ENCODE peak calls at places on chromosome 6, in eight cellular contexts. One of them, this sample, is unnamed.
A peak's percentile ranks its signal among the peaks of the same experiment; 100 is the strongest.

GRCh38 chr6:63785006-63785405 is 149.4 kb downstream of the PHF3 start:
- DNase-seq in effector memory CD4-positive, alpha-beta T cell: no peak
- DNase-seq in lower lobe of right lung: no peak
- DNase-seq in GM23248: no peak
- DNase-seq in fibroblast of lung: no peak
- DNase-seq in CD8-positive, alpha-beta memory T cell: no peak
- DNase-seq in tibial nerve: no peak
- DNase-seq in kidney: no peak
- DNase-seq in this sample: no peak

GRCh38 chr6:33607784-33608161 is 13.3 kb upstream of the ITPR3 start:
- DNase-seq in effector memory CD4-positive, alpha-beta T cell: no peak
- DNase-seq in lower lobe of right lung: no peak
- DNase-seq in GM23248: no peak
- DNase-seq in fibroblast of lung: no peak
- DNase-seq in CD8-positive, alpha-beta memory T cell: no peak
- DNase-seq in tibial nerve: no peak
- DNase-seq in kidney: peak; percentile 44
- DNase-seq in this sample: no peak

GRCh38 chr6:63923139-63923739 is 287.6 kb downstream of the PHF3 start:
- DNase-seq in effector memory CD4-positive, alpha-beta T cell: no peak
- DNase-seq in lower lobe of right lung: no peak
- DNase-seq in GM23248: peak; percentile 54
- DNase-seq in fibroblast of lung: peak; percentile 25
- DNase-seq in CD8-positive, alpha-beta memory T cell: no peak
- DNase-seq in tibial nerve: no peak
- DNase-seq in kidney: no peak
- DNase-seq in this sample: no peak

GRCh38 chr6:11143394-11144371 is 32.2 kb upstream of the ERVFRD-1 start:
- DNase-seq in effector memory CD4-positive, alpha-beta T cell: no peak
- DNase-seq in lower lobe of right lung: peak; percentile 84
- DNase-seq in GM23248: peak; percentile 96
- DNase-seq in fibroblast of lung: peak; percentile 95
- DNase-seq in CD8-positive, alpha-beta memory T cell: no peak
- DNase-seq in tibial nerve: peak; percentile 47
- DNase-seq in kidney: no peak
- DNase-seq in this sample: peak; percentile 79

GRCh38 chr6:42197574-42198362 is 3.0 kb upstream of the GUCA1B start:
- DNase-seq in effector memory CD4-positive, alpha-beta T cell: no peak
- DNase-seq in lower lobe of right lung: no peak
- DNase-seq in GM23248: peak; percentile 86
- DNase-seq in fibroblast of lung: peak; percentile 87
- DNase-seq in CD8-positive, alpha-beta memory T cell: no peak
- DNase-seq in tibial nerve: no peak
- DNase-seq in kidney: no peak
- DNase-seq in this sample: no peak

GRCh38 chr6:131923356-131923755 is 27.8 kb downstream of the CCN2 start:
- DNase-seq in effector memory CD4-positive, alpha-beta T cell: no peak
- DNase-seq in lower lobe of right lung: no peak
- DNase-seq in GM23248: peak; percentile 60
- DNase-seq in fibroblast of lung: peak; percentile 45
- DNase-seq in CD8-positive, alpha-beta memory T cell: no peak
- DNase-seq in tibial nerve: peak; percentile 32
- DNase-seq in kidney: no peak
- DNase-seq in this sample: no peak

GRCh38 chr6:21349834-21350233 is 243.7 kb upstream of the SOX4 start:
- DNase-seq in effector memory CD4-positive, alpha-beta T cell: no peak
- DNase-seq in lower lobe of right lung: no peak
- DNase-seq in GM23248: no peak
- DNase-seq in fibroblast of lung: no peak
- DNase-seq in CD8-positive, alpha-beta memory T cell: no peak
- DNase-seq in tibial nerve: no peak
- DNase-seq in kidney: no peak
- DNase-seq in this sample: no peak

GRCh38 chr6:75224303-75224926 is 18.6 kb upstream of the COL12A1 start:
- DNase-seq in effector memory CD4-positive, alpha-beta T cell: no peak
- DNase-seq in lower lobe of right lung: no peak
- DNase-seq in GM23248: no peak
- DNase-seq in fibroblast of lung: no peak
- DNase-seq in CD8-positive, alpha-beta memory T cell: no peak
- DNase-seq in tibial nerve: no peak
- DNase-seq in kidney: no peak
- DNase-seq in this sample: no peak

GRCh38 chr6:90548001-90548400 is 38.9 kb downstream of the MAP3K7 start:
- DNase-seq in effector memory CD4-positive, alpha-beta T cell: no peak
- DNase-seq in lower lobe of right lung: no peak
- DNase-seq in GM23248: peak; percentile 42
- DNase-seq in fibroblast of lung: peak; percentile 7
- DNase-seq in CD8-positive, alpha-beta memory T cell: no peak
- DNase-seq in tibial nerve: no peak
- DNase-seq in kidney: no peak
- DNase-seq in this sample: no peak

GRCh38 chr6:139922236-139922635 is 547.8 kb upstream of the CITED2 start:
- DNase-seq in effector memory CD4-positive, alpha-beta T cell: no peak
- DNase-seq in lower lobe of right lung: no peak
- DNase-seq in GM23248: no peak
- DNase-seq in fibroblast of lung: no peak
- DNase-seq in CD8-positive, alpha-beta memory T cell: no peak
- DNase-seq in tibial nerve: no peak
- DNase-seq in kidney: no peak
- DNase-seq in this sample: no peak

GRCh38 chr6:125300992-125301434 is 754 bp downstream of the HDDC2 start:
- DNase-seq in effector memory CD4-positive, alpha-beta T cell: no peak
- DNase-seq in lower lobe of right lung: no peak
- DNase-seq in GM23248: peak; percentile 62
- DNase-seq in fibroblast of lung: peak; percentile 47
- DNase-seq in CD8-positive, alpha-beta memory T cell: no peak
- DNase-seq in tibial nerve: no peak
- DNase-seq in kidney: no peak
- DNase-seq in this sample: no peak

GRCh38 chr6:95917034-95917433 is 98.7 kb upstream of the FUT9 start:
- DNase-seq in effector memory CD4-positive, alpha-beta T cell: no peak
- DNase-seq in lower lobe of right lung: no peak
- DNase-seq in GM23248: no peak
- DNase-seq in fibroblast of lung: peak; percentile 2
- DNase-seq in CD8-positive, alpha-beta memory T cell: no peak
- DNase-seq in tibial nerve: no peak
- DNase-seq in kidney: no peak
- DNase-seq in this sample: no peak

GRCh38 chr6:7727150-7727950 is 1.5 kb downstream of the BMP6 start:
- DNase-seq in effector memory CD4-positive, alpha-beta T cell: no peak
- DNase-seq in lower lobe of right lung: no peak
- DNase-seq in GM23248: peak; percentile 53
- DNase-seq in fibroblast of lung: peak; percentile 24
- DNase-seq in CD8-positive, alpha-beta memory T cell: no peak
- DNase-seq in tibial nerve: no peak
- DNase-seq in kidney: peak; percentile 68
- DNase-seq in this sample: peak; percentile 78

GRCh38 chr6:155314092-155314772 is at the start of gene TFB1M:
- DNase-seq in effector memory CD4-positive, alpha-beta T cell: peak; percentile 98
- DNase-seq in lower lobe of right lung: peak; percentile 99
- DNase-seq in GM23248: peak; percentile 99
- DNase-seq in fibroblast of lung: peak; percentile 98
- DNase-seq in CD8-positive, alpha-beta memory T cell: peak; percentile 99
- DNase-seq in tibial nerve: peak; percentile 94
- DNase-seq in kidney: peak; percentile 100
- DNase-seq in this sample: peak; percentile 99

GRCh38 chr6:168877821-168878282 is 375.8 kb downstream of the THBS2 start:
- DNase-seq in effector memory CD4-positive, alpha-beta T cell: no peak
- DNase-seq in lower lobe of right lung: no peak
- DNase-seq in GM23248: peak; percentile 43
- DNase-seq in fibroblast of lung: no peak
- DNase-seq in CD8-positive, alpha-beta memory T cell: no peak
- DNase-seq in tibial nerve: no peak
- DNase-seq in kidney: no peak
- DNase-seq in this sample: no peak

GRCh38 chr6:5295612-5296011 is 34.3 kb downstream of the FARS2 start:
- DNase-seq in effector memory CD4-positive, alpha-beta T cell: no peak
- DNase-seq in lower lobe of right lung: no peak
- DNase-seq in GM23248: no peak
- DNase-seq in fibroblast of lung: peak; percentile 43
- DNase-seq in CD8-positive, alpha-beta memory T cell: no peak
- DNase-seq in tibial nerve: no peak
- DNase-seq in kidney: no peak
- DNase-seq in this sample: no peak

GRCh38 chr6:11434565-11435326 is 102.8 kb upstream of the TMEM170B start:
- DNase-seq in effector memory CD4-positive, alpha-beta T cell: no peak
- DNase-seq in lower lobe of right lung: peak; percentile 71
- DNase-seq in GM23248: peak; percentile 79
- DNase-seq in fibroblast of lung: peak; percentile 87
- DNase-seq in CD8-positive, alpha-beta memory T cell: no peak
- DNase-seq in tibial nerve: no peak
- DNase-seq in kidney: no peak
- DNase-seq in this sample: no peak

GRCh38 chr6:25601797-25602679 is 50.0 kb upstream of the SCGN start:
- DNase-seq in effector memory CD4-positive, alpha-beta T cell: no peak
- DNase-seq in lower lobe of right lung: no peak
- DNase-seq in GM23248: peak; percentile 77
- DNase-seq in fibroblast of lung: peak; percentile 48
- DNase-seq in CD8-positive, alpha-beta memory T cell: no peak
- DNase-seq in tibial nerve: no peak
- DNase-seq in kidney: no peak
- DNase-seq in this sample: no peak

GRCh38 chr6:155014715-155015300 is 19.7 kb downstream of the TIAM2 start:
- DNase-seq in effector memory CD4-positive, alpha-beta T cell: no peak
- DNase-seq in lower lobe of right lung: no peak
- DNase-seq in GM23248: no peak
- DNase-seq in fibroblast of lung: peak; percentile 86
- DNase-seq in CD8-positive, alpha-beta memory T cell: no peak
- DNase-seq in tibial nerve: no peak
- DNase-seq in kidney: no peak
- DNase-seq in this sample: no peak

GRCh38 chr6:34574647-34575293 is 18.6 kb upstream of the SPDEF start:
- DNase-seq in effector memory CD4-positive, alpha-beta T cell: no peak
- DNase-seq in lower lobe of right lung: peak; percentile 18
- DNase-seq in GM23248: no peak
- DNase-seq in fibroblast of lung: no peak
- DNase-seq in CD8-positive, alpha-beta memory T cell: no peak
- DNase-seq in tibial nerve: no peak
- DNase-seq in kidney: no peak
- DNase-seq in this sample: no peak

GRCh38 chr6:108623995-108624394 is 63.3 kb downstream of the FOXO3 start:
- DNase-seq in effector memory CD4-positive, alpha-beta T cell: no peak
- DNase-seq in lower lobe of right lung: no peak
- DNase-seq in GM23248: no peak
- DNase-seq in fibroblast of lung: no peak
- DNase-seq in CD8-positive, alpha-beta memory T cell: no peak
- DNase-seq in tibial nerve: no peak
- DNase-seq in kidney: no peak
- DNase-seq in this sample: no peak

DNA sequence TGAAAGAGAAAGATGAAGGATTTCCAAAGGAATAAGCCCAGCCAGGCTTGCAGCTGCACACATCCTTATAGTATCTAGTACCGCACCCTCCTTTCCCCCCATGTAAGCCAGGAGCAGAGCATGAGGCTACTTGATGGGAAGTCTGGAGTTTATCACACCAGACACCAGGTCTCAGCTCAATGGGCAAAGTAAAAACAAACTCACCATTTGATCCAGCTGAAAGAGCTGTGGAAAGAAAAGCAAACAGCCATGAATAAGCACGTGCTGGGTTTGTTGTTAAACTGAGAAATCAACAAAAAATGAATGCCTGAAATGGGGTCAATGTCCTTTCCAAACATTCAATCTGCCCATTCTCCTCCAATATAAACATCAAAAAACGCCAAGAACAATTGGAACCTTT is 50.6 kb upstream of the MAP7 start:
- DNase-seq in effector memory CD4-positive, alpha-beta T cell: no peak
- DNase-seq in lower lobe of right lung: no peak
- DNase-seq in GM23248: no peak
- DNase-seq in fibroblast of lung: no peak
- DNase-seq in CD8-positive, alpha-beta memory T cell: no peak
- DNase-seq in tibial nerve: no peak
- DNase-seq in kidney: no peak
- DNase-seq in this sample: no peak
- H3K27ac ChIP-seq in effector memory CD4-positive, alpha-beta T cell: no peak overlapping the region
- H3K27ac ChIP-seq in lower lobe of right lung: no peak overlapping the region
- H3K27ac ChIP-seq in GM23248: no peak overlapping the region
- H3K27ac ChIP-seq in fibroblast of lung: no peak overlapping the region
- H3K27ac ChIP-seq in CD8-positive, alpha-beta memory T cell: no peak overlapping the region
- H3K27ac ChIP-seq in tibial nerve: no peak overlapping the region
- H3K27ac ChIP-seq in kidney: no peak overlapping the region
- H3K27ac ChIP-seq in this sample: no peak overlapping the region

GRCh38 chr6:126574301-126574700 is 234.4 kb downstream of the CENPW start:
- DNase-seq in effector memory CD4-positive, alpha-beta T cell: no peak
- DNase-seq in lower lobe of right lung: no peak
- DNase-seq in GM23248: no peak
- DNase-seq in fibroblast of lung: no peak
- DNase-seq in CD8-positive, alpha-beta memory T cell: no peak
- DNase-seq in tibial nerve: no peak
- DNase-seq in kidney: no peak
- DNase-seq in this sample: no peak
- H3K4me3 ChIP-seq in effector memory CD4-positive, alpha-beta T cell: no peak overlapping the region
- H3K4me3 ChIP-seq in lower lobe of right lung: no peak overlapping the region
- H3K4me3 ChIP-seq in GM23248: no peak overlapping the region
- H3K4me3 ChIP-seq in fibroblast of lung: no peak overlapping the region
- H3K4me3 ChIP-seq in CD8-positive, alpha-beta memory T cell: no peak overlapping the region
- H3K4me3 ChIP-seq in tibial nerve: no peak overlapping the region
- H3K4me3 ChIP-seq in kidney: no peak overlapping the region
- H3K4me3 ChIP-seq in this sample: no peak overlapping the region

GRCh38 chr6:36079596-36079995 is 50.7 kb upstream of the MAPK13 start:
- DNase-seq in effector memory CD4-positive, alpha-beta T cell: no peak
- DNase-seq in lower lobe of right lung: no peak
- DNase-seq in GM23248: no peak
- DNase-seq in fibroblast of lung: no peak
- DNase-seq in CD8-positive, alpha-beta memory T cell: no peak
- DNase-seq in tibial nerve: no peak
- DNase-seq in kidney: no peak
- DNase-seq in this sample: no peak

GRCh38 chr6:36082318-36082717 is 48.0 kb upstream of the MAPK13 start:
- DNase-seq in effector memory CD4-positive, alpha-beta T cell: no peak
- DNase-seq in lower lobe of right lung: no peak
- DNase-seq in GM23248: no peak
- DNase-seq in fibroblast of lung: no peak
- DNase-seq in CD8-positive, alpha-beta memory T cell: no peak
- DNase-seq in tibial nerve: no peak
- DNase-seq in kidney: no peak
- DNase-seq in this sample: no peak

GRCh38 chr6:36078159-36078558 is 50.6 kb downstream of the MAPK14 start:
- DNase-seq in effector memory CD4-positive, alpha-beta T cell: no peak
- DNase-seq in lower lobe of right lung: no peak
- DNase-seq in GM23248: no peak
- DNase-seq in fibroblast of lung: no peak
- DNase-seq in CD8-positive, alpha-beta memory T cell: no peak
- DNase-seq in tibial nerve: no peak
- DNase-seq in kidney: no peak
- DNase-seq in this sample: no peak

GRCh38 chr6:36089048-36089447 is 41.3 kb upstream of the MAPK13 start:
- DNase-seq in effector memory CD4-positive, alpha-beta T cell: no peak
- DNase-seq in lower lobe of right lung: no peak
- DNase-seq in GM23248: no peak
- DNase-seq in fibroblast of lung: no peak
- DNase-seq in CD8-positive, alpha-beta memory T cell: no peak
- DNase-seq in tibial nerve: no peak
- DNase-seq in kidney: no peak
- DNase-seq in this sample: no peak

GRCh38 chr6:36083446-36083845 is 46.9 kb upstream of the MAPK13 start:
- DNase-seq in effector memory CD4-positive, alpha-beta T cell: no peak
- DNase-seq in lower lobe of right lung: no peak
- DNase-seq in GM23248: no peak
- DNase-seq in fibroblast of lung: peak; percentile 6
- DNase-seq in CD8-positive, alpha-beta memory T cell: no peak
- DNase-seq in tibial nerve: no peak
- DNase-seq in kidney: no peak
- DNase-seq in this sample: no peak
- H3K36me3 ChIP-seq in effector memory CD4-positive, alpha-beta T cell: peaks cover 47% of the 10 kb centered on the region
- H3K36me3 ChIP-seq in lower lobe of right lung: peaks cover 60% of the 10 kb centered on the region
- H3K36me3 ChIP-seq in GM23248: peaks cover 54% of the 10 kb centered on the region
- H3K36me3 ChIP-seq in fibroblast of lung: peaks cover 9% of the 10 kb centered on the region
- H3K36me3 ChIP-seq in CD8-positive, alpha-beta memory T cell: peaks cover 42% of the 10 kb centered on the region
- H3K36me3 ChIP-seq in tibial nerve: peaks cover 60% of the 10 kb centered on the region
- H3K36me3 ChIP-seq in kidney: peaks cover 23% of the 10 kb centered on the region
- H3K36me3 ChIP-seq in this sample: peaks cover 69% of the 10 kb centered on the region

GRCh38 chr6:116801971-116802370 is 26.9 kb downstream of the GPRC6A start:
- DNase-seq in effector memory CD4-positive, alpha-beta T cell: no peak
- DNase-seq in lower lobe of right lung: no peak
- DNase-seq in GM23248: no peak
- DNase-seq in fibroblast of lung: no peak
- DNase-seq in CD8-positive, alpha-beta memory T cell: no peak
- DNase-seq in tibial nerve: no peak
- DNase-seq in kidney: no peak
- DNase-seq in this sample: no peak
- H3K27ac ChIP-seq in effector memory CD4-positive, alpha-beta T cell: no peak overlapping the region
- H3K27ac ChIP-seq in lower lobe of right lung: no peak overlapping the region
- H3K27ac ChIP-seq in GM23248: no peak overlapping the region
- H3K27ac ChIP-seq in fibroblast of lung: no peak overlapping the region
- H3K27ac ChIP-seq in CD8-positive, alpha-beta memory T cell: no peak overlapping the region
- H3K27ac ChIP-seq in tibial nerve: no peak overlapping the region
- H3K27ac ChIP-seq in kidney: no peak overlapping the region
- H3K27ac ChIP-seq in this sample: no peak overlapping the region